ENCODE peak calls at places on chromosomes 4 and X, in six cellular contexts. One of them, this sample, is unnamed.

GRCh38 chrX:36218801-36219200 is 299.3 kb downstream of the CFAP47 start:
- DNase-seq in chondrocyte: no peak
- DNase-seq in kidney epithelial cell: no peak
- DNase-seq in HepG2: no peak
- DNase-seq in mesothelial cell of epicardium: no peak
- DNase-seq in AG09309: no peak
- DNase-seq in this sample: no peak

GRCh38 chr4:94523617-94524016 is 71.9 kb downstream of the PDLIM5 start:
- DNase-seq in mesothelial cell of epicardium: no peak
- DNase-seq in HepG2: no peak
- DNase-seq in chondrocyte: no peak
- DNase-seq in kidney epithelial cell: no peak
- DNase-seq in AG09309: no peak
- DNase-seq in this sample: no peak

GRCh38 chr4:15725608-15726007 is 22.7 kb downstream of the BST1 start:
- DNase-seq in chondrocyte: no peak
- DNase-seq in HepG2: no peak
- DNase-seq in kidney epithelial cell: no peak
- DNase-seq in AG09309: no peak
- DNase-seq in mesothelial cell of epicardium: no peak
- DNase-seq in this sample: no peak

GRCh38 chrX:153580700-153581386 is 18.1 kb downstream of the CCNQ start:
- DNase-seq in chondrocyte: no peak
- DNase-seq in HepG2: peak
- DNase-seq in kidney epithelial cell: no peak
- DNase-seq in AG09309: no peak
- DNase-seq in mesothelial cell of epicardium: no peak
- DNase-seq in this sample: no peak

GRCh38 chr4:149884046-149884445 is 68.4 kb upstream of the IQCM start:
- DNase-seq in AG09309: peak
- DNase-seq in chondrocyte: no peak
- DNase-seq in kidney epithelial cell: no peak
- DNase-seq in mesothelial cell of epicardium: no peak
- DNase-seq in HepG2: no peak
- DNase-seq in this sample: peak

GRCh38 chr4:73576366-73576765 is 43.9 kb downstream of the RASSF6 start:
- DNase-seq in chondrocyte: no peak
- DNase-seq in kidney epithelial cell: no peak
- DNase-seq in HepG2: no peak
- DNase-seq in AG09309: no peak
- DNase-seq in mesothelial cell of epicardium: no peak
- DNase-seq in this sample: no peak

GRCh38 chr4:100738388-100739165 is 220.8 kb upstream of the EMCN start:
- DNase-seq in chondrocyte: no peak
- DNase-seq in mesothelial cell of epicardium: no peak
- DNase-seq in AG09309: peak
- DNase-seq in HepG2: no peak
- DNase-seq in kidney epithelial cell: peak
- DNase-seq in this sample: peak

GRCh38 chr4:42871685-42872271 is 20.7 kb upstream of the GRXCR1 start:
- DNase-seq in AG09309: no peak
- DNase-seq in mesothelial cell of epicardium: no peak
- DNase-seq in HepG2: no peak
- DNase-seq in chondrocyte: no peak
- DNase-seq in kidney epithelial cell: no peak
- DNase-seq in this sample: no peak

GRCh38 chr4:139642364-139642763 is 23.3 kb upstream of the MGST2 start:
- DNase-seq in HepG2: no peak
- DNase-seq in kidney epithelial cell: peak
- DNase-seq in AG09309: peak
- DNase-seq in chondrocyte: no peak
- DNase-seq in mesothelial cell of epicardium: no peak
- DNase-seq in this sample: no peak

GRCh38 chrX:9682456-9682855 is 83.2 kb downstream of the GPR143 start:
- DNase-seq in AG09309: no peak
- DNase-seq in mesothelial cell of epicardium: no peak
- DNase-seq in chondrocyte: no peak
- DNase-seq in kidney epithelial cell: no peak
- DNase-seq in HepG2: no peak
- DNase-seq in this sample: no peak

GRCh38 chrX:2539586-2539985 is 38.8 kb upstream of the DHRSX start:
- DNase-seq in mesothelial cell of epicardium: no peak
- DNase-seq in HepG2: no peak
- DNase-seq in chondrocyte: no peak
- DNase-seq in kidney epithelial cell: no peak
- DNase-seq in AG09309: no peak
- DNase-seq in this sample: no peak

GRCh38 chr4:81631958-81632439 is 160.3 kb upstream of the RASGEF1B start:
- DNase-seq in HepG2: peak
- DNase-seq in kidney epithelial cell: peak
- DNase-seq in AG09309: peak
- DNase-seq in chondrocyte: no peak
- DNase-seq in mesothelial cell of epicardium: no peak
- DNase-seq in this sample: peak

GRCh38 chr4:177401658-177402273 is 40.5 kb downstream of the AGA start:
- DNase-seq in HepG2: no peak
- DNase-seq in AG09309: no peak
- DNase-seq in kidney epithelial cell: no peak
- DNase-seq in mesothelial cell of epicardium: no peak
- DNase-seq in chondrocyte: no peak
- DNase-seq in this sample: no peak

GRCh38 chr4:1172228-1172851 is at the start of gene SPON2:
- DNase-seq in AG09309: no peak
- DNase-seq in kidney epithelial cell: no peak
- DNase-seq in mesothelial cell of epicardium: no peak
- DNase-seq in HepG2: peak
- DNase-seq in chondrocyte: peak
- DNase-seq in this sample: no peak

GRCh38 chr4:10576236-10576635 is 108.3 kb downstream of the CLNK start:
- DNase-seq in kidney epithelial cell: no peak
- DNase-seq in HepG2: no peak
- DNase-seq in chondrocyte: no peak
- DNase-seq in mesothelial cell of epicardium: no peak
- DNase-seq in AG09309: no peak
- DNase-seq in this sample: no peak

GRCh38 chr4:173139561-173139960 is 29.1 kb upstream of the GALNT7 start:
- DNase-seq in mesothelial cell of epicardium: no peak
- DNase-seq in AG09309: no peak
- DNase-seq in HepG2: no peak
- DNase-seq in chondrocyte: no peak
- DNase-seq in kidney epithelial cell: no peak
- DNase-seq in this sample: no peak

GRCh38 chr4:99074816-99075215 is 13.8 kb downstream of the ADH5 start:
- DNase-seq in HepG2: no peak
- DNase-seq in mesothelial cell of epicardium: no peak
- DNase-seq in kidney epithelial cell: no peak
- DNase-seq in AG09309: no peak
- DNase-seq in chondrocyte: no peak
- DNase-seq in this sample: no peak

GRCh38 chr4:107299646-107300045 is 263.5 kb upstream of the DKK2 start:
- DNase-seq in kidney epithelial cell: peak
- DNase-seq in HepG2: no peak
- DNase-seq in mesothelial cell of epicardium: no peak
- DNase-seq in AG09309: no peak
- DNase-seq in chondrocyte: no peak
- DNase-seq in this sample: no peak

GRCh38 chr4:47474799-47475198 is 10.3 kb upstream of the ATP10D start:
- DNase-seq in chondrocyte: no peak
- DNase-seq in kidney epithelial cell: no peak
- DNase-seq in HepG2: no peak
- DNase-seq in mesothelial cell of epicardium: no peak
- DNase-seq in AG09309: no peak
- DNase-seq in this sample: no peak

GRCh38 chrX:15804563-15804962 is 14.3 kb downstream of the ZRSR2 start:
- DNase-seq in HepG2: no peak
- DNase-seq in chondrocyte: no peak
- DNase-seq in mesothelial cell of epicardium: no peak
- DNase-seq in AG09309: no peak
- DNase-seq in kidney epithelial cell: no peak
- DNase-seq in this sample: no peak

GRCh38 chr4:114384629-114385028 is 214.0 kb upstream of the UGT8 start:
- DNase-seq in AG09309: peak
- DNase-seq in HepG2: peak
- DNase-seq in mesothelial cell of epicardium: no peak
- DNase-seq in chondrocyte: no peak
- DNase-seq in kidney epithelial cell: no peak
- DNase-seq in this sample: no peak

GRCh38 chr4:153593166-153593565 is 90.9 kb upstream of the TLR2 start:
- DNase-seq in kidney epithelial cell: no peak
- DNase-seq in AG09309: no peak
- DNase-seq in HepG2: peak
- DNase-seq in chondrocyte: no peak
- DNase-seq in mesothelial cell of epicardium: no peak
- DNase-seq in this sample: no peak

GRCh38 chr4:156006192-156006591 is 52.5 kb upstream of the CTSO start:
- DNase-seq in kidney epithelial cell: no peak
- DNase-seq in mesothelial cell of epicardium: no peak
- DNase-seq in chondrocyte: no peak
- DNase-seq in AG09309: no peak
- DNase-seq in HepG2: no peak
- DNase-seq in this sample: no peak

GRCh38 chr4:92047209-92047877 is 256.4 kb upstream of the GRID2 start:
- DNase-seq in AG09309: no peak
- DNase-seq in kidney epithelial cell: no peak
- DNase-seq in chondrocyte: no peak
- DNase-seq in HepG2: no peak
- DNase-seq in mesothelial cell of epicardium: no peak
- DNase-seq in this sample: no peak

GRCh38 chr4:53717064-53717549 is 125.8 kb upstream of the LNX1 start:
- DNase-seq in kidney epithelial cell: no peak
- DNase-seq in mesothelial cell of epicardium: no peak
- DNase-seq in HepG2: no peak
- DNase-seq in AG09309: no peak
- DNase-seq in chondrocyte: no peak
- DNase-seq in this sample: no peak

DNA sequence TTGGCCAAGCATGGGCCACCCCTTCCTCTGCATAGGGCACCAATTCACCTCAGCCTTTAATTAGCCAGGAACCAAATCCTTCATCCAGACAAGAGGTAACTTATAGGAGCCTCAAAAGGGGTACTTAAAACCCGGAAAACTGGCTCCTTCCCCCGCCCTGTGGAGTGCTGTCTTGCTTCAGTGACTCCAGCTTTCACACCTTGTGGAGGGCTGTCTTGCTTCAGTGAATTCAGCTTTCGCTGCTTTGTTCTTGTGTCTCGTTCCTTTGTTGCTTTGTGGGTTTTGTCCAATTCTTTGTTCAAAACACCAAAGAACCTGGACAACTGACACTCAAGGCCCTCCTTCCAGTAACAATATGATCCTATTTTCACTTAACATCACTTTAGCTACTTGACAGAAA is 82.2 kb upstream of the FRG1 start:
- DNase-seq in AG09309: no peak
- DNase-seq in kidney epithelial cell: no peak
- DNase-seq in HepG2: no peak
- DNase-seq in chondrocyte: no peak
- DNase-seq in mesothelial cell of epicardium: no peak
- DNase-seq in this sample: no peak
- TF ChIP-seq CTCF in AG09309: no peak
- TF ChIP-seq CTCF in kidney epithelial cell: no peak
- TF ChIP-seq CTCF in HepG2: no peak
- TF ChIP-seq CTCF in chondrocyte: no peak
- TF ChIP-seq CTCF in mesothelial cell of epicardium: no peak
- TF ChIP-seq CTCF in this sample: no peak

GRCh38 chrX:31215277-31215815 is 143.5 kb upstream of the FTHL17 start:
- DNase-seq in AG09309: no peak
- DNase-seq in kidney epithelial cell: no peak
- DNase-seq in chondrocyte: no peak
- DNase-seq in HepG2: no peak
- DNase-seq in mesothelial cell of epicardium: no peak
- DNase-seq in this sample: no peak

GRCh38 chrX:31217111-31217510 is 145.3 kb upstream of the FTHL17 start:
- DNase-seq in AG09309: no peak
- DNase-seq in chondrocyte: no peak
- DNase-seq in mesothelial cell of epicardium: no peak
- DNase-seq in kidney epithelial cell: no peak
- DNase-seq in HepG2: no peak
- DNase-seq in this sample: no peak

GRCh38 chrX:31209005-31209612 is 137.3 kb upstream of the FTHL17 start:
- DNase-seq in mesothelial cell of epicardium: no peak
- DNase-seq in AG09309: peak
- DNase-seq in kidney epithelial cell: no peak
- DNase-seq in HepG2: no peak
- DNase-seq in chondrocyte: no peak
- DNase-seq in this sample: no peak

GRCh38 chrX:31212856-31213748 is 141.3 kb upstream of the FTHL17 start:
- DNase-seq in HepG2: no peak
- DNase-seq in chondrocyte: no peak
- DNase-seq in mesothelial cell of epicardium: no peak
- DNase-seq in AG09309: no peak
- DNase-seq in kidney epithelial cell: no peak
- DNase-seq in this sample: no peak

GRCh38 chrX:31213941-31214340 is 142.1 kb upstream of the FTHL17 start:
- DNase-seq in chondrocyte: no peak
- DNase-seq in kidney epithelial cell: no peak
- DNase-seq in mesothelial cell of epicardium: no peak
- DNase-seq in HepG2: no peak
- DNase-seq in AG09309: no peak
- DNase-seq in this sample: no peak
- TF ChIP-seq CTCF in chondrocyte: peak
- TF ChIP-seq CTCF in kidney epithelial cell: peak
- TF ChIP-seq CTCF in mesothelial cell of epicardium: no peak
- TF ChIP-seq CTCF in HepG2: peak
- TF ChIP-seq CTCF in AG09309: peak
- TF ChIP-seq CTCF in this sample: peak

GRCh38 chrX:47723083-47723482 is 64.1 kb upstream of the UXT start:
- DNase-seq in AG09309: no peak
- DNase-seq in mesothelial cell of epicardium: no peak
- DNase-seq in chondrocyte: no peak
- DNase-seq in HepG2: no peak
- DNase-seq in kidney epithelial cell: no peak
- DNase-seq in this sample: no peak

GRCh38 chrX:47722260-47722659 is 63.3 kb upstream of the UXT start:
- DNase-seq in HepG2: no peak
- DNase-seq in chondrocyte: no peak
- DNase-seq in mesothelial cell of epicardium: no peak
- DNase-seq in kidney epithelial cell: no peak
- DNase-seq in AG09309: no peak
- DNase-seq in this sample: no peak

DNA sequence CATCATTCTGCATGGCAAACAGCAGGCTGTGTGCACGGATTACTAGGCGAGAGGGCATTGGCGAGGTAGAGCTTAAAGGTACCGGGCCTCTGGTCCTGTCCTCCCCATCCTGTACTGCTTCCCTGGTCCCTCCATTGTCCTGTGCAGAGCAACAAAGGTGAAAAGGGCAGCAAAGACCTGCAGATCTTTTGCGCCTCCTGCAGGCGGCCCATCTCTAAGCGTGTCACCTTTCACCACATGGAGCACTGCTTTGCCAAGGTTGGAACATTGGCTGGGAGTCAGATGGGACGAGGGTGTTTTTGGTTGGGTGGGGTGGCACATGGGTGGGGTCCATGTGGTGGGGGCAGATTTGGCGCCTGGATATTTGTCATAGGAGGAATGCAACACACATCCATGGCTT is 64.7 kb upstream of the UXT start:
- DNase-seq in kidney epithelial cell: no peak
- DNase-seq in chondrocyte: no peak
- DNase-seq in mesothelial cell of epicardium: no peak
- DNase-seq in HepG2: peak
- DNase-seq in AG09309: no peak
- DNase-seq in this sample: no peak
- TF ChIP-seq CTCF in kidney epithelial cell: no peak
- TF ChIP-seq CTCF in chondrocyte: no peak
- TF ChIP-seq CTCF in mesothelial cell of epicardium: no peak
- TF ChIP-seq CTCF in HepG2: peak
- TF ChIP-seq CTCF in AG09309: no peak
- TF ChIP-seq CTCF in this sample: peak

GRCh38 chrX:134294548-134294947 is 57.6 kb downstream of the CCDC160 start:
- DNase-seq in AG09309: no peak
- DNase-seq in mesothelial cell of epicardium: no peak
- DNase-seq in HepG2: no peak
- DNase-seq in kidney epithelial cell: no peak
- DNase-seq in chondrocyte: no peak
- DNase-seq in this sample: no peak
- TF ChIP-seq CTCF in AG09309: peak
- TF ChIP-seq CTCF in mesothelial cell of epicardium: peak
- TF ChIP-seq CTCF in HepG2: no peak
- TF ChIP-seq CTCF in kidney epithelial cell: peak
- TF ChIP-seq CTCF in chondrocyte: peak
- TF ChIP-seq CTCF in this sample: peak

This sample was measured in AG09319.